ENCODE peak calls at places on chromosomes 16 and 17, in eight cellular contexts. P is progenitor cell of endocrine pancreas, B is ovary, R is colonic mucosa, M is astrocyte, Q is GM23338, G is HFFc6, S is BJ. E is an unnamed sample.
A peak's percentile ranks its signal among the peaks of the same experiment; 100 is the strongest.

GRCh38 chr17:15232517-15232915 is 32.6 kb downstream of the PMP22 start:
- DNase-seq in P (no peak), B (no peak), R (no peak), M (no peak), Q (no peak), G (peak; percentile 26), S (no peak), E (no peak)

GRCh38 chr17:7476474-7476873 is 3.0 kb downstream of the ZBTB4 start:
- DNase-seq in P (no peak), B (no peak), R (no peak), M (peak; percentile 57), Q (no peak), G (peak; percentile 57), S (no peak), E (no peak)

GRCh38 chr16:27460663-27461482 is 58.9 kb downstream of the IL21R start:
- DNase-seq in P (no peak), B (no peak), R (no peak), M (no peak), Q (no peak), G (no peak), S (no peak), E (no peak)

GRCh38 chr16:12406840-12407690 is 396.6 kb downstream of the CPPED1 start:
- DNase-seq in P (no peak), B (no peak), R (no peak), M (peak; percentile 25), Q (no peak), G (peak; percentile 29), S (no peak), E (no peak)

GRCh38 chr16:19555938-19556778 is 655 bp downstream of the VPS35L start:
- DNase-seq in P (peak; percentile 11), B (peak; percentile 31), R (peak; percentile 29), M (peak; percentile 12), Q (peak; percentile 94), G (peak; percentile 35), S (no peak), E (peak; percentile 19)

GRCh38 chr17:79619636-79620206 is 8.9 kb upstream of the RBFOX3 start:
- DNase-seq in P (no peak), B (no peak), R (no peak), M (no peak), Q (no peak), G (no peak), S (no peak), E (no peak)

GRCh38 chr17:42568341-42569111 is 1.6 kb downstream of the MLX start:
- DNase-seq in P (no peak), B (no peak), R (no peak), M (no peak), Q (no peak), G (no peak), S (no peak), E (no peak)

GRCh38 chr17:63511331-63511730 is 11.8 kb upstream of the KCNH6 start:
- DNase-seq in P (no peak), B (no peak), R (no peak), M (no peak), Q (no peak), G (no peak), S (no peak), E (no peak)

GRCh38 chr17:56804454-56804853 is 29.3 kb downstream of the C17orf67 start:
- DNase-seq in P (no peak), B (no peak), R (no peak), M (no peak), Q (no peak), G (no peak), S (no peak), E (no peak)

GRCh38 chr16:70737377-70738082 is 51.7 kb upstream of the MTSS2 start:
- DNase-seq in P (no peak), B (peak; percentile 71), R (no peak), M (peak; percentile 80), Q (no peak), G (peak; percentile 92), S (peak; percentile 97), E (peak; percentile 34)

GRCh38 chr17:30000001-30000754 is 58.7 kb downstream of the EFCAB5 start:
- DNase-seq in P (no peak), B (no peak), R (no peak), M (no peak), Q (no peak), G (no peak), S (no peak), E (no peak)

GRCh38 chr17:45841883-45842525 is 2.7 kb upstream of the SPPL2C start:
- DNase-seq in P (no peak), B (no peak), R (no peak), M (peak; percentile 7), Q (no peak), G (no peak), S (no peak), E (no peak)

GRCh38 chr16:11916524-11917285 is 949 bp upstream of the GSPT1 start:
- DNase-seq in P (no peak), B (no peak), R (peak; percentile 78), M (peak; percentile 55), Q (no peak), G (peak; percentile 80), S (no peak), E (no peak)

GRCh38 chr16:12833939-12834338 is 30.3 kb upstream of the CPPED1 start:
- DNase-seq in P (no peak), B (no peak), R (no peak), M (peak; percentile 27), Q (peak; percentile 46), G (peak; percentile 20), S (no peak), E (no peak)

GRCh38 chr17:8294361-8294760 is 839 bp downstream of the SLC25A35 start:
- DNase-seq in P (no peak), B (no peak), R (no peak), M (no peak), Q (no peak), G (no peak), S (no peak), E (no peak)

GRCh38 chr16:254461-254860 is 19.8 kb downstream of the FAM234A start:
- DNase-seq in P (no peak), B (no peak), R (no peak), M (no peak), Q (no peak), G (no peak), S (no peak), E (no peak)

GRCh38 chr16:27730703-27731220 is 180.8 kb downstream of the KATNIP start:
- DNase-seq in P (no peak), B (no peak), R (no peak), M (no peak), Q (no peak), G (no peak), S (no peak), E (no peak)

DNA sequence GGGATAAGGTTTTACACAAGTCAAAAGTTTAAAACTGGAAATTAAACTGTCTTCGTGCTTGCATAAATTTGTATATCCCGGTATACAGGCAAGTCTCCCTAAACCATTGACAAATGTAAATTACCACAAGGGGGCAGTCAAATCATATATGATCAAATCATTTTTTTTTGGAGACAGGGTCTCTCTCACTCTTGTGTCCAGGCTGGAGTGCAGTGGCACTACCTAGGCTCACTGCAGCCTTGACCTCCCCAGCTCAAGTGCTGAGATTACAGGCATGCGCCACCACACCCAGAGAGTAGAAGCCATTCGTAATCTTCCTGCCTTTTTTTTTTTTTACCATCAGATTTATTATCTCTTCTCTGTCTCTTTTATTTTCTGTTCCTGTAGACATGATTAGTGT is 18.5 kb downstream of the TOP2A start:
- DNase-seq in P (no peak), B (no peak), R (no peak), M (peak; percentile 40), Q (peak; percentile 73), G (peak; percentile 29), S (peak; percentile 5), E (no peak)
- TF ChIP-seq CTCF in P (peak; percentile 64), B (peak; percentile 58), R (peak; percentile 64), M (peak; percentile 59), Q (peak; percentile 46), G (peak; percentile 84), S (peak; percentile 58), E (no peak)

GRCh38 chr17:60383379-60383778 is 8.6 kb downstream of the USP32 start:
- DNase-seq in P (no peak), B (no peak), R (no peak), M (no peak), Q (no peak), G (no peak), S (no peak), E (no peak)
- TF ChIP-seq CTCF in P (no peak), B (no peak), R (no peak), M (no peak), Q (no peak), G (no peak), S (no peak), E (no peak)

GRCh38 chr16:54362801-54363200 is 76.2 kb upstream of the IRX3 start:
- DNase-seq in P (no peak), B (no peak), R (no peak), M (no peak), Q (no peak), G (no peak), S (no peak), E (no peak)

GRCh38 chr16:54361246-54361645 is 74.7 kb upstream of the IRX3 start:
- DNase-seq in P (no peak), B (no peak), R (no peak), M (no peak), Q (no peak), G (no peak), S (no peak), E (no peak)

GRCh38 chr16:54359555-54359954 is 73.0 kb upstream of the IRX3 start:
- DNase-seq in P (no peak), B (no peak), R (no peak), M (no peak), Q (no peak), G (no peak), S (no peak), E (no peak)

GRCh38 chr16:54363760-54364159 is 77.2 kb upstream of the IRX3 start:
- DNase-seq in P (no peak), B (no peak), R (no peak), M (no peak), Q (no peak), G (no peak), S (no peak), E (no peak)

GRCh38 chr16:54361813-54362212 is 75.2 kb upstream of the IRX3 start:
- DNase-seq in P (no peak), B (no peak), R (no peak), M (no peak), Q (peak; percentile 53), G (no peak), S (no peak), E (no peak)
- TF ChIP-seq CTCF in P (peak; percentile 36), B (no peak), R (no peak), M (no peak), Q (peak; percentile 2), G (peak; percentile 21), S (no peak), E (no peak)

GRCh38 chr17:75067856-75068255 is 19.9 kb upstream of the SLC16A5 start:
- DNase-seq in P (no peak), B (no peak), R (no peak), M (no peak), Q (no peak), G (no peak), S (no peak), E (no peak)

GRCh38 chr17:75065562-75066151 is 18.6 kb downstream of the KCTD2 start:
- DNase-seq in P (no peak), B (no peak), R (no peak), M (no peak), Q (no peak), G (peak; percentile 31), S (no peak), E (no peak)

GRCh38 chr17:75073618-75074047 is 14.1 kb upstream of the SLC16A5 start:
- DNase-seq in P (no peak), B (no peak), R (no peak), M (no peak), Q (no peak), G (peak; percentile 14), S (no peak), E (no peak)

GRCh38 chr17:75068750-75069149 is 19.0 kb upstream of the SLC16A5 start:
- DNase-seq in P (no peak), B (no peak), R (no peak), M (no peak), Q (no peak), G (no peak), S (no peak), E (no peak)

GRCh38 chr17:75069783-75070182 is 18.0 kb upstream of the SLC16A5 start:
- DNase-seq in P (no peak), B (no peak), R (no peak), M (no peak), Q (no peak), G (peak; percentile 55), S (no peak), E (no peak)
- TF ChIP-seq CTCF in P (no peak), B (no peak), R (peak; percentile 12), M (peak; percentile 34), Q (peak; percentile 37), G (peak; percentile 69), S (peak; percentile 56), E (no peak)

E was measured in activated B cell treated with CpG ODN at 0.5 μM for 24 hours.